ENCODE peak calls at places on chromosomes 7 and 10, in seven cellular contexts. N is activated CD8-positive, alpha-beta T cell treated with anti-CD3 and anti-CD28 coated beads for 36 hours; A is mammary epithelial cell; G is ovary; W is H9; T is foreskin fibroblast; S is Peyer's patch. F is an unnamed sample.

GRCh38 chr10:96951954-96952353 is 119.9 kb downstream of the LCOR start:
- DNase-seq in N (no peak), A (no peak), G (no peak), W (no peak), T (no peak), S (no peak), F (no peak)

GRCh38 chr7:42790196-42790595 is 121.7 kb downstream of the C7orf25 start:
- DNase-seq in N (no peak), A (peak), G (no peak), W (no peak), T (peak), S (no peak), F (no peak)

GRCh38 chr7:45347804-45348203 is 190.2 kb downstream of the RAMP3 start:
- DNase-seq in N (no peak), A (peak), G (no peak), W (no peak), T (peak), S (no peak), F (no peak)

GRCh38 chr10:30422981-30423654 is 10.9 kb upstream of the MAP3K8 start:
- DNase-seq in N (no peak), A (peak), G (no peak), W (peak), T (peak), S (peak), F (no peak)

GRCh38 chr7:99143853-99144672 is at the start of gene SMURF1:
- DNase-seq in N (peak), A (peak), G (peak), W (peak), T (peak), S (peak), F (peak)

GRCh38 chr7:35556532-35557471 is 138.1 kb downstream of the HERPUD2 start:
- DNase-seq in N (no peak), A (no peak), G (no peak), W (no peak), T (no peak), S (no peak), F (no peak)

GRCh38 chr7:116610210-116610609 is 61.8 kb upstream of the MET start:
- DNase-seq in N (no peak), A (peak), G (no peak), W (no peak), T (peak), S (no peak), F (no peak)

GRCh38 chr10:89074120-89074519 is 83.5 kb downstream of the FAS start:
- DNase-seq in N (no peak), A (no peak), G (peak), W (no peak), T (peak), S (no peak), F (no peak)

GRCh38 chr7:130274983-130275649 is 8.5 kb downstream of the CPA2 start:
- DNase-seq in N (no peak), A (no peak), G (no peak), W (peak), T (no peak), S (no peak), F (no peak)

GRCh38 chr10:24645784-24646183 is 77.9 kb downstream of the ARHGAP21 start:
- DNase-seq in N (no peak), A (no peak), G (no peak), W (no peak), T (peak), S (no peak), F (no peak)

GRCh38 chr7:106840342-106840741 is 24.7 kb upstream of the PIK3CG start:
- DNase-seq in N (no peak), A (peak), G (no peak), W (peak), T (peak), S (no peak), F (no peak)

GRCh38 chr7:17852361-17852760 is 87.9 kb downstream of the SNX13 start:
- DNase-seq in N (no peak), A (no peak), G (no peak), W (no peak), T (no peak), S (no peak), F (no peak)

GRCh38 chr7:15167912-15168311 is 265.4 kb upstream of the DGKB start:
- DNase-seq in N (no peak), A (no peak), G (no peak), W (no peak), T (no peak), S (no peak), F (no peak)

GRCh38 chr7:15166620-15167019 is 264.1 kb upstream of the DGKB start:
- DNase-seq in N (no peak), A (no peak), G (no peak), W (no peak), T (no peak), S (no peak), F (no peak)

GRCh38 chr7:15174470-15174869 is 271.9 kb upstream of the DGKB start:
- DNase-seq in N (no peak), A (no peak), G (no peak), W (no peak), T (no peak), S (no peak), F (no peak)

GRCh38 chr7:15168489-15168888 is 265.9 kb upstream of the DGKB start:
- DNase-seq in N (no peak), A (no peak), G (no peak), W (no peak), T (peak), S (no peak), F (no peak)
- TF ChIP-seq CTCF in N (no peak), A (peak), G (no peak), W (no peak), T (peak), S (no peak), F (peak)

DNA sequence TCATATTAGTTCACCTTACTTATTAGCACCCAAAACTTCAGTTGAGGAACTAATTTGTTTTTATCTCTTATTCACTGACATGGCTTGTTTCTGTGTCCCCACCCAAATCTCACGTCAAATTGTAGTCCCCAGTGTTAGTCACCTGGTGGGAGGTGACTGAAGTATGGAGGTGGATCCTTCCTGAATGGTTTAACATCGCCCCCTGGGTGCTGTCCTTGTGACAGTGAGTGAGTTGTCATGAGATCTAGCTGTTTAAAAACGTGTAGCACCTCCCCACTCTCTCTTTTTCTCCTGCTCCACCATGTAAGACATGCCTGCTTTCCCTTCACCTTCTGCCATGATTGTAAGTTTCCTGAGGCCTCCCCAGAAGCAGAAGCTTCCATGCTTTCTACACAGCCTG is 75.0 kb upstream of the HECTD2 start:
- DNase-seq in N (peak), A (no peak), G (no peak), W (no peak), T (no peak), S (no peak), F (no peak)
- TF ChIP-seq CTCF in N (no peak), A (no peak), G (no peak), W (peak), T (no peak), S (no peak), F (no peak)

GRCh38 chr10:110919349-110919931 is at the start of gene SHOC2:
- DNase-seq in N (peak), A (no peak), G (peak), W (peak), T (peak), S (peak), F (peak)
- TF ChIP-seq CTCF in N (no peak), A (peak), G (peak), W (peak), T (peak), S (peak), F (peak)

GRCh38 chr7:47792521-47793121 is 155.6 kb downstream of the PKD1L1 start:
- DNase-seq in N (no peak), A (no peak), G (no peak), W (no peak), T (no peak), S (no peak), F (no peak)
- TF ChIP-seq CTCF in N (no peak), A (peak), G (no peak), W (peak), T (peak), S (peak), F (no peak)

DNA sequence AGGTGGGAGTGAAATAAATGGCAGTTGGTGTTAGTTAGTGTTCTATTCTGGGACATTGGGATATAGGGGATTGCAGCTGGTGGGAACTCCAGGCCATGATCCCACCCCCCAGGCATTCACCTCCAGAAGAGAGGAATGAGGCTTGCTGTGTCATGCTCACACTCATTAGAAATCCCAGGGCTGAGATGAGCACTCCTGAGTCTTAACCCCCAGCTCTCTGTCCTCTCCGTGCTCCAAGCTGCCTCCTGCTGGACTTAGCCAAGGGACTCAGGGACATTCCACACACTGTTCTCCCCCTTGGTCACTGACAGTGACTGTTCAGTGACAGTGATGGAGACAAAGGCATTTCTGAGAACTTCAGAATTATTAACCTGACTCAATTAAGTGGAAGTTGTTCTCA is 21.5 kb downstream of the CYP26A1 start:
- DNase-seq in N (no peak), A (no peak), G (no peak), W (no peak), T (no peak), S (no peak), F (no peak)
- TF ChIP-seq CTCF in N (no peak), A (no peak), G (no peak), W (peak), T (no peak), S (no peak), F (no peak)

GRCh38 chr10:129612481-129613109 is 145.6 kb downstream of the MGMT start:
- DNase-seq in N (no peak), A (no peak), G (no peak), W (no peak), T (no peak), S (no peak), F (no peak)

GRCh38 chr10:129605986-129606518 is 139.0 kb downstream of the MGMT start:
- DNase-seq in N (no peak), A (no peak), G (no peak), W (no peak), T (no peak), S (peak), F (no peak)

GRCh38 chr10:129607607-129608006 is 140.6 kb downstream of the MGMT start:
- DNase-seq in N (no peak), A (no peak), G (no peak), W (no peak), T (no peak), S (no peak), F (no peak)

GRCh38 chr10:129613377-129613980 is 146.4 kb downstream of the MGMT start:
- DNase-seq in N (no peak), A (no peak), G (no peak), W (no peak), T (no peak), S (no peak), F (no peak)

DNA sequence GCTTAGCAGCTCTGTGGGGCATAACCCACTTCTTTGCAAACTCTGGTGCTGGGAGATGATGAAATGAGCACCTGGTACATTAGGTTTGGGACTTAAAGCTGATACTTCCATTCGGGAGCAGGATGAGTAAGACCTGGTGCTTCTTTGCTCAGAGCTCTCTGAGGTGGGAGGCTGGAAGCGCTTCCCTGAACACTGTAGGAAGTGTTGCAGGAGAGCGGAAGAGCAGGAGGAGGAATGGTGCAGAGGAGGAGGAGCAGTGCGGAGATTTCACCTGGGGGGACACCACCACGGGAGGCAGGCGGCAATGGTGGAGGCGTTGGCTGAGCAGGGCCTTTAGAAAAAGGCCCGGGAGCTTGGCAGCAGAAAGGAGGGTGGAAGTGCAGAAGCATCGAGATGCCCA is 142.5 kb downstream of the MGMT start:
- DNase-seq in N (no peak), A (no peak), G (no peak), W (no peak), T (no peak), S (no peak), F (no peak)
- TF ChIP-seq CTCF in N (no peak), A (no peak), G (no peak), W (no peak), T (no peak), S (no peak), F (no peak)

DNA sequence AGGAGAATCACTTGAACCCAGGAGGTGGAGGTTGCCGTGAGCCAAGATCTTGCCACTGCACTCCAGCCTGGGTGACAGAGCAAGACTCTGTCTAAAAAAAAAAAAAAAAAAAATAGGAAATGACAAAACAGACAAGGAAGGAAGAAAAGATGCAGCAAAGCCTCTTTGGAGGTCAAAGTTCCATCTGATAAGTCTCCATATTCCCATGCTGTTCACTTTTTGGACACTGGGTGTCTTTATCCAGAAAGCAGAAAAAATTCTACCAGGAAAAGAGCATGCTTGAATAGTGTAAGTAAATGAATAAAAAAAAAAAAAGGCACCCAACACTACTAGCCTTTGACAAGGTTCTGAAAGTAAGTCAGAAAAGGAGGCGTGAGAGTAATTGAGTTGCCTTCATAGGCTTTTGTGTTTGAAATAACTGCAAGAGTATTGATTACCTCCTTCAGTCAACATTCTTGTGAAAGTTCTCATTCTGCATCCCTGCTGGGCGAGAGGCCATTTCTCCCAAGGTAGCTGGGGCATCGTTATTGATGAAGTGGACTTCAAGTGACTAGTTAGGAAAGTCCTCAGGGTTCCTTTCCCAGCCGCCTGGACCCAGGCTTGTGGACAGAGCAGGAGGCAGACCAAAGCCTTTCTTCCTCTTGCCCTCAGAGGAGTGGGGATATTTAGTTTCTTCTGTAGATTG is 133.3 kb upstream of the KIF5B start:
- DNase-seq in N (no peak), A (no peak), G (no peak), W (no peak), T (peak), S (no peak), F (no peak)
- TF ChIP-seq CTCF in N (no peak), A (peak), G (no peak), W (no peak), T (peak), S (peak), F (no peak)